ENCODE peak calls at places on chromosomes 1 and 21, in seven cellular contexts. R is esophagus squamous epithelium, P is coronary artery, Y is upper lobe of right lung, O is heart left ventricle, G is uterus, W is OCI-LY7. T is an unnamed sample.
A peak's percentile ranks its signal among the peaks of the same experiment; 100 is the strongest.

GRCh38 chr1:162927421-162927820 is 66.4 kb upstream of the CCDC190 start:
- DNase-seq in R (no peak), P (no peak), Y (no peak), O (no peak), G (no peak), W (no peak), T (no peak)

GRCh38 chr1:244205906-244206305 is 154.8 kb downstream of the ZBTB18 start:
- DNase-seq in R (no peak), P (no peak), Y (no peak), O (no peak), G (no peak), W (no peak), T (no peak)

GRCh38 chr1:223486366-223486765 is 93.2 kb downstream of the CCDC185 start:
- DNase-seq in R (no peak), P (no peak), Y (no peak), O (no peak), G (no peak), W (no peak), T (no peak)

GRCh38 chr1:17516303-17517214 is 22.9 kb upstream of the ARHGEF10L start:
- DNase-seq in R (no peak), P (no peak), Y (no peak), O (no peak), G (no peak), W (no peak), T (no peak)

GRCh38 chr1:25246600-25247023 is 642 bp downstream of the RSRP1 start:
- DNase-seq in R (no peak), P (peak; percentile 77), Y (peak; percentile 73), O (no peak), G (peak; percentile 34), W (peak; percentile 38), T (peak; percentile 42)

GRCh38 chr21:31283025-31283424 is 61.0 kb downstream of the TIAM1 start:
- DNase-seq in R (no peak), P (no peak), Y (no peak), O (no peak), G (no peak), W (peak; percentile 1), T (no peak)

GRCh38 chr1:35650416-35650815 is 9.1 kb upstream of the PSMB2 start:
- DNase-seq in R (no peak), P (no peak), Y (no peak), O (no peak), G (no peak), W (no peak), T (no peak)

GRCh38 chr1:83694449-83694848 is 304.5 kb downstream of the TTLL7 start:
- DNase-seq in R (no peak), P (no peak), Y (no peak), O (no peak), G (no peak), W (peak; percentile 20), T (no peak)

GRCh38 chr21:16587671-16588379 is 858.0 kb downstream of the USP25 start:
- DNase-seq in R (no peak), P (no peak), Y (no peak), O (no peak), G (peak; percentile 42), W (no peak), T (peak; percentile 54)

GRCh38 chr1:20551945-20552727 is at the start of gene FAM43B:
- DNase-seq in R (no peak), P (no peak), Y (peak; percentile 66), O (peak; percentile 86), G (peak; percentile 67), W (no peak), T (peak; percentile 35)

GRCh38 chr1:31811605-31812004 is 4.2 kb downstream of the SPOCD1 start:
- DNase-seq in R (no peak), P (no peak), Y (no peak), O (no peak), G (no peak), W (no peak), T (peak; percentile 58)

GRCh38 chr1:227212164-227212563 is 106.1 kb downstream of the CDC42BPA start:
- DNase-seq in R (no peak), P (no peak), Y (no peak), O (no peak), G (no peak), W (no peak), T (no peak)

GRCh38 chr1:178706467-178706866 is 18.6 kb upstream of the RALGPS2 start:
- DNase-seq in R (no peak), P (no peak), Y (no peak), O (no peak), G (peak; percentile 57), W (no peak), T (peak; percentile 66)

GRCh38 chr1:245235156-245235555 is 80.4 kb downstream of the KIF26B start:
- DNase-seq in R (no peak), P (no peak), Y (peak; percentile 73), O (no peak), G (no peak), W (no peak), T (no peak)

GRCh38 chr1:42385283-42385682 is 4.7 kb downstream of the RIMKLA start:
- DNase-seq in R (no peak), P (no peak), Y (no peak), O (no peak), G (no peak), W (no peak), T (peak; percentile 23)

GRCh38 chr1:172108494-172108893 is 267.2 kb downstream of the DNM3 start:
- DNase-seq in R (no peak), P (no peak), Y (no peak), O (no peak), G (no peak), W (no peak), T (peak; percentile 40)

GRCh38 chr1:64933296-64934070 is 32.9 kb downstream of the JAK1 start:
- DNase-seq in R (no peak), P (peak; percentile 81), Y (no peak), O (peak; percentile 30), G (peak; percentile 35), W (peak; percentile 66), T (peak; percentile 92)

GRCh38 chr1:85663382-85663781 is 44.9 kb downstream of the ZNHIT6 start:
- DNase-seq in R (no peak), P (no peak), Y (no peak), O (no peak), G (no peak), W (no peak), T (no peak)

GRCh38 chr1:60764489-60764888 is 317.9 kb upstream of the NFIA start:
- DNase-seq in R (no peak), P (no peak), Y (no peak), O (no peak), G (no peak), W (no peak), T (no peak)

GRCh38 chr1:31421404-31422040 is 8.5 kb downstream of the SERINC2 start:
- DNase-seq in R (no peak), P (no peak), Y (no peak), O (no peak), G (no peak), W (peak; percentile 64), T (no peak)

GRCh38 chr1:24720152-24720551 is 25.1 kb upstream of the CLIC4 start:
- DNase-seq in R (peak; percentile 15), P (peak; percentile 91), Y (peak; percentile 77), O (peak; percentile 91), G (peak; percentile 89), W (no peak), T (peak; percentile 76)

GRCh38 chr21:46317710-46318463 is 5.8 kb downstream of the C21orf58 start:
- DNase-seq in R (no peak), P (no peak), Y (no peak), O (peak; percentile 57), G (no peak), W (no peak), T (no peak)

GRCh38 chr1:71053758-71054157 is 6.1 kb upstream of the PTGER3 start:
- DNase-seq in R (no peak), P (no peak), Y (no peak), O (no peak), G (no peak), W (no peak), T (no peak)

GRCh38 chr1:118075116-118075515 is 109.9 kb downstream of the SPAG17 start:
- DNase-seq in R (no peak), P (no peak), Y (no peak), O (no peak), G (no peak), W (no peak), T (peak; percentile 47)

GRCh38 chr1:230681599-230681998 is 32.3 kb downstream of the AGT start:
- DNase-seq in R (no peak), P (no peak), Y (no peak), O (no peak), G (no peak), W (no peak), T (peak; percentile 88)

GRCh38 chr1:161177112-161177935 is at the start of gene B4GALT3:
- DNase-seq in R (peak; percentile 50), P (peak; percentile 94), Y (peak; percentile 96), O (peak; percentile 93), G (peak; percentile 93), W (peak; percentile 87), T (peak; percentile 70)
- TF ChIP-seq CTCF in R (no peak), P (no peak), Y (peak; percentile 29), O (peak; percentile 40), G (peak; percentile 2), W (peak; percentile 40), T (no peak)

GRCh38 chr1:9758559-9759121 is 65.1 kb downstream of the CLSTN1 start:
- DNase-seq in R (no peak), P (no peak), Y (no peak), O (no peak), G (no peak), W (no peak), T (no peak)
- H3K4me3 ChIP-seq in R (no peak overlapping the region), P (no peak overlapping the region), Y (no peak overlapping the region), O (no peak overlapping the region), G (no peak overlapping the region), W (no peak overlapping the region), T (no peak overlapping the region)

GRCh38 chr1:101259744-101260148 is 22.9 kb downstream of the S1PR1 start:
- DNase-seq in R (no peak), P (no peak), Y (no peak), O (no peak), G (no peak), W (no peak), T (peak; percentile 49)

GRCh38 chr1:101262601-101263348 is 26.0 kb downstream of the S1PR1 start:
- DNase-seq in R (no peak), P (no peak), Y (no peak), O (no peak), G (no peak), W (no peak), T (no peak)

GRCh38 chr1:101261629-101262028 is 24.8 kb downstream of the S1PR1 start:
- DNase-seq in R (no peak), P (no peak), Y (no peak), O (no peak), G (no peak), W (no peak), T (no peak)

GRCh38 chr1:101260531-101260930 is 23.7 kb downstream of the S1PR1 start:
- DNase-seq in R (no peak), P (no peak), Y (no peak), O (no peak), G (no peak), W (no peak), T (no peak)

DNA sequence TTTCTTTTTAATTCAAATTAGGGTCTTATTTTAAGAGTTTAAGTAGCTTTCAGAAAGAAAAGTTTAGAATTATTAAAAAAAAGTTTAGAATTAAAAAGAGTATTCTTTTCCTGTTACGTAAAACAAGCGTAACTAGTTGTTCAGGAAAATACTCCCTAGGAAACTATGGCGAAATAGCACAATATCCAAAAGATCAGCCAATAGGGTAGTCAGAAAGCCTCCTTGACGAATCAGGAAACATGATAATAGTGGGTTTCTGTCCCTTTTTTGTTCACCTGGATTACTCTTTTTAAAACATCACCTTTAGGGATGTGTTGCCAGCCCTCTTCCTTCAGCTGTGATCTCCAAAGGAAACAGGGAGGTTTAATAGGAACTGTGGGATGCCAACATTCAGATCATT is 25.2 kb downstream of the S1PR1 start:
- DNase-seq in R (no peak), P (no peak), Y (no peak), O (no peak), G (no peak), W (no peak), T (no peak)
- TF ChIP-seq CTCF in R (no peak), P (no peak), Y (no peak), O (no peak), G (no peak), W (no peak), T (no peak)

GRCh38 chr1:3663999-3664699 is 11.8 kb downstream of the TP73 start:
- DNase-seq in R (no peak), P (no peak), Y (peak; percentile 36), O (no peak), G (no peak), W (peak; percentile 18), T (no peak)
- H3K4me3 ChIP-seq in R (no peak overlapping the region), P (no peak overlapping the region), Y (no peak overlapping the region), O (no peak overlapping the region), G (no peak overlapping the region), W (no peak overlapping the region), T (no peak overlapping the region)

T was measured in foreskin fibroblast.